ENCODE peak calls at places on chromosomes 2 and 18, in nine cellular contexts. One of them, this sample, is unnamed. For H3K9me3, the result is how much of the 10 kb centered on the place peaks cover.

GRCh38 chr2:64627860-64628841 is 25.6 kb downstream of the SERTAD2 start:
- DNase-seq in fibroblast of lung: no peak
- DNase-seq in mucosa of descending colon: no peak
- DNase-seq in small intestine: peak
- DNase-seq in neuronal stem cell: no peak
- DNase-seq in gastrocnemius medialis: no peak
- DNase-seq in psoas muscle: no peak
- DNase-seq in upper lobe of right lung: no peak
- DNase-seq in SJSA1: no peak
- DNase-seq in this sample: no peak

GRCh38 chr2:9993490-9994165 is 42.1 kb downstream of the GRHL1 start:
- DNase-seq in neuronal stem cell: no peak
- DNase-seq in mucosa of descending colon: peak
- DNase-seq in small intestine: no peak
- DNase-seq in psoas muscle: no peak
- DNase-seq in SJSA1: no peak
- DNase-seq in gastrocnemius medialis: peak
- DNase-seq in fibroblast of lung: no peak
- DNase-seq in upper lobe of right lung: no peak
- DNase-seq in this sample: no peak

GRCh38 chr2:241808701-241809382 is at the start of gene NEU4:
- DNase-seq in psoas muscle: peak
- DNase-seq in upper lobe of right lung: peak
- DNase-seq in SJSA1: no peak
- DNase-seq in fibroblast of lung: no peak
- DNase-seq in neuronal stem cell: no peak
- DNase-seq in mucosa of descending colon: peak
- DNase-seq in gastrocnemius medialis: no peak
- DNase-seq in small intestine: peak
- DNase-seq in this sample: no peak

GRCh38 chr2:172283476-172283875 is 143.9 kb upstream of the ITGA6 start:
- DNase-seq in psoas muscle: no peak
- DNase-seq in fibroblast of lung: peak
- DNase-seq in mucosa of descending colon: no peak
- DNase-seq in gastrocnemius medialis: no peak
- DNase-seq in small intestine: no peak
- DNase-seq in SJSA1: peak
- DNase-seq in neuronal stem cell: no peak
- DNase-seq in upper lobe of right lung: no peak
- DNase-seq in this sample: no peak

GRCh38 chr2:231640646-231641111 is 48.0 kb downstream of the TEX44 start:
- DNase-seq in SJSA1: no peak
- DNase-seq in gastrocnemius medialis: peak
- DNase-seq in fibroblast of lung: no peak
- DNase-seq in neuronal stem cell: no peak
- DNase-seq in mucosa of descending colon: peak
- DNase-seq in psoas muscle: peak
- DNase-seq in small intestine: peak
- DNase-seq in upper lobe of right lung: no peak
- DNase-seq in this sample: peak

GRCh38 chr2:120433816-120434290 is 87.9 kb downstream of the INHBB start:
- DNase-seq in gastrocnemius medialis: no peak
- DNase-seq in upper lobe of right lung: peak
- DNase-seq in fibroblast of lung: no peak
- DNase-seq in mucosa of descending colon: no peak
- DNase-seq in small intestine: no peak
- DNase-seq in SJSA1: no peak
- DNase-seq in psoas muscle: no peak
- DNase-seq in neuronal stem cell: no peak
- DNase-seq in this sample: no peak

GRCh38 chr2:40957508-40957907 is 505.6 kb upstream of the SLC8A1 start:
- DNase-seq in psoas muscle: no peak
- DNase-seq in gastrocnemius medialis: no peak
- DNase-seq in mucosa of descending colon: no peak
- DNase-seq in fibroblast of lung: no peak
- DNase-seq in upper lobe of right lung: no peak
- DNase-seq in neuronal stem cell: no peak
- DNase-seq in SJSA1: no peak
- DNase-seq in small intestine: peak
- DNase-seq in this sample: no peak

GRCh38 chr2:20264629-20265028 is 39.7 kb upstream of the SDC1 start:
- DNase-seq in mucosa of descending colon: no peak
- DNase-seq in gastrocnemius medialis: no peak
- DNase-seq in fibroblast of lung: no peak
- DNase-seq in upper lobe of right lung: no peak
- DNase-seq in small intestine: peak
- DNase-seq in neuronal stem cell: no peak
- DNase-seq in psoas muscle: no peak
- DNase-seq in SJSA1: no peak
- DNase-seq in this sample: no peak

GRCh38 chr2:205975082-205975949 is 110.7 kb downstream of the INO80D start:
- DNase-seq in neuronal stem cell: no peak
- DNase-seq in SJSA1: no peak
- DNase-seq in fibroblast of lung: peak
- DNase-seq in psoas muscle: no peak
- DNase-seq in upper lobe of right lung: no peak
- DNase-seq in gastrocnemius medialis: no peak
- DNase-seq in mucosa of descending colon: no peak
- DNase-seq in small intestine: peak
- DNase-seq in this sample: no peak

GRCh38 chr2:101474752-101475384 is at the start of gene RFX8:
- DNase-seq in small intestine: no peak
- DNase-seq in upper lobe of right lung: no peak
- DNase-seq in neuronal stem cell: no peak
- DNase-seq in fibroblast of lung: peak
- DNase-seq in psoas muscle: peak
- DNase-seq in mucosa of descending colon: no peak
- DNase-seq in gastrocnemius medialis: no peak
- DNase-seq in SJSA1: peak
- DNase-seq in this sample: no peak

GRCh38 chr2:99395589-99396130 is 58.5 kb downstream of the EIF5B start:
- DNase-seq in psoas muscle: no peak
- DNase-seq in upper lobe of right lung: no peak
- DNase-seq in neuronal stem cell: no peak
- DNase-seq in SJSA1: no peak
- DNase-seq in fibroblast of lung: no peak
- DNase-seq in small intestine: no peak
- DNase-seq in mucosa of descending colon: no peak
- DNase-seq in gastrocnemius medialis: no peak
- DNase-seq in this sample: no peak

GRCh38 chr2:11048335-11049008 is 106.8 kb upstream of the SLC66A3 start:
- DNase-seq in mucosa of descending colon: no peak
- DNase-seq in psoas muscle: no peak
- DNase-seq in fibroblast of lung: no peak
- DNase-seq in small intestine: no peak
- DNase-seq in upper lobe of right lung: no peak
- DNase-seq in gastrocnemius medialis: no peak
- DNase-seq in neuronal stem cell: no peak
- DNase-seq in SJSA1: no peak
- DNase-seq in this sample: no peak

GRCh38 chr2:177265386-177265690 is 811 bp upstream of the NFE2L2 start:
- DNase-seq in small intestine: no peak
- DNase-seq in psoas muscle: no peak
- DNase-seq in SJSA1: no peak
- DNase-seq in fibroblast of lung: peak
- DNase-seq in neuronal stem cell: no peak
- DNase-seq in gastrocnemius medialis: peak
- DNase-seq in upper lobe of right lung: no peak
- DNase-seq in mucosa of descending colon: no peak
- DNase-seq in this sample: no peak

GRCh38 chr2:35220471-35220870 is 1135.1 kb upstream of the CRIM1 start:
- DNase-seq in gastrocnemius medialis: no peak
- DNase-seq in psoas muscle: no peak
- DNase-seq in neuronal stem cell: no peak
- DNase-seq in small intestine: no peak
- DNase-seq in SJSA1: no peak
- DNase-seq in upper lobe of right lung: no peak
- DNase-seq in mucosa of descending colon: no peak
- DNase-seq in fibroblast of lung: no peak
- DNase-seq in this sample: no peak

GRCh38 chr18:37282386-37283037 is 283.1 kb downstream of the CELF4 start:
- DNase-seq in psoas muscle: no peak
- DNase-seq in SJSA1: no peak
- DNase-seq in neuronal stem cell: no peak
- DNase-seq in upper lobe of right lung: no peak
- DNase-seq in small intestine: no peak
- DNase-seq in fibroblast of lung: no peak
- DNase-seq in gastrocnemius medialis: no peak
- DNase-seq in mucosa of descending colon: peak
- DNase-seq in this sample: no peak

GRCh38 chr2:239171643-239172042 is 229.2 kb downstream of the HDAC4 start:
- DNase-seq in SJSA1: no peak
- DNase-seq in small intestine: no peak
- DNase-seq in gastrocnemius medialis: no peak
- DNase-seq in upper lobe of right lung: no peak
- DNase-seq in psoas muscle: no peak
- DNase-seq in fibroblast of lung: no peak
- DNase-seq in neuronal stem cell: no peak
- DNase-seq in mucosa of descending colon: no peak
- DNase-seq in this sample: no peak
- H3K9me3 ChIP-seq in SJSA1: under half
- H3K9me3 ChIP-seq in small intestine: under half
- H3K9me3 ChIP-seq in gastrocnemius medialis: under half
- H3K9me3 ChIP-seq in upper lobe of right lung: under half
- H3K9me3 ChIP-seq in psoas muscle: under half
- H3K9me3 ChIP-seq in fibroblast of lung: under half
- H3K9me3 ChIP-seq in neuronal stem cell: half or more
- H3K9me3 ChIP-seq in mucosa of descending colon: under half
- H3K9me3 ChIP-seq in this sample: under half

GRCh38 chr18:70709720-70710119 is 420.9 kb downstream of the SOCS6 start:
- DNase-seq in SJSA1: no peak
- DNase-seq in neuronal stem cell: no peak
- DNase-seq in psoas muscle: no peak
- DNase-seq in upper lobe of right lung: no peak
- DNase-seq in small intestine: no peak
- DNase-seq in fibroblast of lung: no peak
- DNase-seq in gastrocnemius medialis: no peak
- DNase-seq in mucosa of descending colon: no peak
- DNase-seq in this sample: no peak
- H3K9me3 ChIP-seq in SJSA1: under half
- H3K9me3 ChIP-seq in neuronal stem cell: under half
- H3K9me3 ChIP-seq in psoas muscle: under half
- H3K9me3 ChIP-seq in upper lobe of right lung: under half
- H3K9me3 ChIP-seq in small intestine: under half
- H3K9me3 ChIP-seq in fibroblast of lung: under half
- H3K9me3 ChIP-seq in gastrocnemius medialis: under half
- H3K9me3 ChIP-seq in mucosa of descending colon: under half
- H3K9me3 ChIP-seq in this sample: under half

DNA sequence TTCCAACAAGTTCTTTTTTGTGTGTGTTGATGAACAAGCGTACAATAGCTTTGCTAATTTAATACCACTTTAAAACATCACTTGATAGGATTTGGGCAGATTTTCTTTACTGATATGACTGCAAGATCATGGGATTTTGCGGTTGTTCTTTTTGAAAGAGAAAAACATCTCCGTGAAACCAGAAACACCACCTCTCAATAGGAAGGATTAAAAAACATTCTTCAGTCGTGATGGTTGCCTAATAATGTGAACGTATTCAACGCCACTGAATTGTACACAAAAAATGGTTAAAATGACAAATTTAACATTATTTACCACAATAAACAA is 19.3 kb downstream of the RBMS1 start:
- DNase-seq in fibroblast of lung: peak
- DNase-seq in gastrocnemius medialis: no peak
- DNase-seq in upper lobe of right lung: no peak
- DNase-seq in small intestine: no peak
- DNase-seq in psoas muscle: no peak
- DNase-seq in neuronal stem cell: no peak
- DNase-seq in SJSA1: peak
- DNase-seq in mucosa of descending colon: no peak
- DNase-seq in this sample: no peak
- H3K9me3 ChIP-seq in fibroblast of lung: under half
- H3K9me3 ChIP-seq in gastrocnemius medialis: under half
- H3K9me3 ChIP-seq in upper lobe of right lung: under half
- H3K9me3 ChIP-seq in small intestine: under half
- H3K9me3 ChIP-seq in psoas muscle: under half
- H3K9me3 ChIP-seq in neuronal stem cell: under half
- H3K9me3 ChIP-seq in SJSA1: under half
- H3K9me3 ChIP-seq in mucosa of descending colon: under half
- H3K9me3 ChIP-seq in this sample: under half

GRCh38 chr18:56062931-56063330 is 474.9 kb upstream of the TCF4 start:
- DNase-seq in upper lobe of right lung: no peak
- DNase-seq in neuronal stem cell: no peak
- DNase-seq in SJSA1: no peak
- DNase-seq in mucosa of descending colon: no peak
- DNase-seq in fibroblast of lung: no peak
- DNase-seq in small intestine: no peak
- DNase-seq in psoas muscle: no peak
- DNase-seq in gastrocnemius medialis: no peak
- DNase-seq in this sample: no peak

GRCh38 chr18:56066524-56067215 is 478.7 kb upstream of the TCF4 start:
- DNase-seq in upper lobe of right lung: no peak
- DNase-seq in psoas muscle: no peak
- DNase-seq in neuronal stem cell: no peak
- DNase-seq in SJSA1: no peak
- DNase-seq in mucosa of descending colon: no peak
- DNase-seq in gastrocnemius medialis: no peak
- DNase-seq in fibroblast of lung: no peak
- DNase-seq in small intestine: no peak
- DNase-seq in this sample: no peak

GRCh38 chr18:56065101-56065500 is 477.1 kb upstream of the TCF4 start:
- DNase-seq in upper lobe of right lung: no peak
- DNase-seq in SJSA1: no peak
- DNase-seq in gastrocnemius medialis: no peak
- DNase-seq in psoas muscle: no peak
- DNase-seq in small intestine: no peak
- DNase-seq in mucosa of descending colon: no peak
- DNase-seq in fibroblast of lung: no peak
- DNase-seq in neuronal stem cell: no peak
- DNase-seq in this sample: no peak

DNA sequence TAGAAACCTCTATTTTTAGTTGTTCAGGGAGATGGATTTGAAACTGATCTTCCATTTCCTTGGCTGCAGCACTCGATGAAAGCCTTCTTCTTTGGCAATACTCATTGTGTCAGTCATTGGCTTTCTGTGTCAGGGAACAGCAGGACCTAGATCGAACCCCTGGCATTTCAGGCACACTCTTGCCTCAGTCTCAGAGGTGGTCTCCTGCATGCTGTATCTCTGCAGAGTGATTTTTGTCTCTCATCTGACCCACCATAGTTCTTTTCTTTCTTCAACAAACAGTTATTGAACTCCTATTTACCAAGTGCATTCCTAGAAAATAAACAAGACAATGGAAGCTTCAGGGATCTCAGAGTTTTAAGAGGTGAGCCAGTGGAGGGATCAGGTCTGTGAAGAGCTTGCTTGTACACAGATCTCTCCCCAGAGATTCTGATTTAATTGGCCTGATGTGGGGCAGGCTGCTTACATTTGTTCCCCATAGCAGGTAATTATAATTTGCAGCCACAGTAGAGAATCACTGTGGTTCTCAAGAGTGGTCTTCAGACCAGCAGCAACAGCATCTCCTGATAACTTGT is 473.1 kb upstream of the TCF4 start:
- DNase-seq in neuronal stem cell: no peak
- DNase-seq in gastrocnemius medialis: no peak
- DNase-seq in mucosa of descending colon: no peak
- DNase-seq in upper lobe of right lung: no peak
- DNase-seq in psoas muscle: no peak
- DNase-seq in fibroblast of lung: no peak
- DNase-seq in SJSA1: no peak
- DNase-seq in small intestine: no peak
- DNase-seq in this sample: no peak
- H3K9me3 ChIP-seq in neuronal stem cell: under half
- H3K9me3 ChIP-seq in gastrocnemius medialis: under half
- H3K9me3 ChIP-seq in mucosa of descending colon: under half
- H3K9me3 ChIP-seq in upper lobe of right lung: under half
- H3K9me3 ChIP-seq in psoas muscle: under half
- H3K9me3 ChIP-seq in fibroblast of lung: under half
- H3K9me3 ChIP-seq in SJSA1: under half
- H3K9me3 ChIP-seq in small intestine: under half
- H3K9me3 ChIP-seq in this sample: under half

This sample was measured in thoracic aorta.